ENCODE peak calls at places on chromosomes 16 and 17, in five cellular contexts. One of them, this sample, is unnamed.

GRCh38 chr16:78094166-78094565 is 5.3 kb upstream of the WWOX start:
- DNase-seq in BE2C: no peak
- DNase-seq in tibial artery: no peak
- DNase-seq in epithelial cell of esophagus: no peak
- DNase-seq in A549: no peak
- DNase-seq in this sample: peak; percentile 38

GRCh38 chr16:2507052-2507678 is 6.6 kb upstream of the ATP6V0C start:
- DNase-seq in BE2C: no peak
- DNase-seq in tibial artery: no peak
- DNase-seq in epithelial cell of esophagus: no peak
- DNase-seq in A549: no peak
- DNase-seq in this sample: no peak

GRCh38 chr16:73048292-73049050 is 543 bp upstream of the ZFHX3 start:
- DNase-seq in BE2C: peak; percentile 47
- DNase-seq in tibial artery: peak; percentile 87
- DNase-seq in epithelial cell of esophagus: no peak
- DNase-seq in A549: no peak
- DNase-seq in this sample: peak; percentile 41

GRCh38 chr16:51822471-51822870 is 671.4 kb upstream of the SALL1 start:
- DNase-seq in BE2C: no peak
- DNase-seq in tibial artery: no peak
- DNase-seq in epithelial cell of esophagus: no peak
- DNase-seq in A549: no peak
- DNase-seq in this sample: no peak

GRCh38 chr16:88197481-88198456 is 185.0 kb upstream of the ZNF469 start:
- DNase-seq in BE2C: peak; percentile 58
- DNase-seq in tibial artery: no peak
- DNase-seq in epithelial cell of esophagus: no peak
- DNase-seq in A549: no peak
- DNase-seq in this sample: no peak

GRCh38 chr17:80472996-80473395 is 3.4 kb downstream of the NPTX1 start:
- DNase-seq in BE2C: no peak
- DNase-seq in tibial artery: no peak
- DNase-seq in epithelial cell of esophagus: no peak
- DNase-seq in A549: no peak
- DNase-seq in this sample: no peak

GRCh38 chr16:73024571-73025105 is 23.3 kb downstream of the ZFHX3 start:
- DNase-seq in BE2C: no peak
- DNase-seq in tibial artery: peak; percentile 42
- DNase-seq in epithelial cell of esophagus: no peak
- DNase-seq in A549: no peak
- DNase-seq in this sample: no peak

GRCh38 chr16:3038256-3038655 is 1.5 kb upstream of the BICDL2 start:
- DNase-seq in BE2C: no peak
- DNase-seq in tibial artery: no peak
- DNase-seq in epithelial cell of esophagus: peak; percentile 90
- DNase-seq in A549: no peak
- DNase-seq in this sample: no peak

GRCh38 chr17:4969551-4970231 is 2.1 kb upstream of the SPAG7 start:
- DNase-seq in BE2C: no peak
- DNase-seq in tibial artery: no peak
- DNase-seq in epithelial cell of esophagus: no peak
- DNase-seq in A549: no peak
- DNase-seq in this sample: peak; percentile 49

GRCh38 chr16:38941-39892 is 14.2 kb downstream of the POLR3K start:
- DNase-seq in BE2C: no peak
- DNase-seq in tibial artery: no peak
- DNase-seq in epithelial cell of esophagus: peak; percentile 67
- DNase-seq in A549: no peak
- DNase-seq in this sample: no peak

GRCh38 chr17:62760059-62760887 is 47.8 kb downstream of the MARCHF10 start:
- DNase-seq in BE2C: no peak
- DNase-seq in tibial artery: no peak
- DNase-seq in epithelial cell of esophagus: no peak
- DNase-seq in A549: no peak
- DNase-seq in this sample: peak; percentile 67

GRCh38 chr17:43878260-43879082 is 28.9 kb downstream of the MPP2 start:
- DNase-seq in BE2C: peak; percentile 79
- DNase-seq in tibial artery: peak; percentile 81
- DNase-seq in epithelial cell of esophagus: peak; percentile 85
- DNase-seq in A549: peak; percentile 98
- DNase-seq in this sample: peak; percentile 83

GRCh38 chr17:79944821-79945391 is 90.8 kb downstream of the TBC1D16 start:
- DNase-seq in BE2C: peak; percentile 12
- DNase-seq in tibial artery: peak; percentile 64
- DNase-seq in epithelial cell of esophagus: no peak
- DNase-seq in A549: no peak
- DNase-seq in this sample: no peak

GRCh38 chr16:21946889-21947635 is 6.1 kb upstream of the UQCRC2 start:
- DNase-seq in BE2C: no peak
- DNase-seq in tibial artery: no peak
- DNase-seq in epithelial cell of esophagus: peak; percentile 54
- DNase-seq in A549: no peak
- DNase-seq in this sample: no peak

GRCh38 chr16:75053791-75054555 is 55.1 kb downstream of the ZNRF1 start:
- DNase-seq in BE2C: peak; percentile 85
- DNase-seq in tibial artery: no peak
- DNase-seq in epithelial cell of esophagus: no peak
- DNase-seq in A549: no peak
- DNase-seq in this sample: no peak

GRCh38 chr17:64343833-64344637 is 46.6 kb downstream of the PECAM1 start:
- DNase-seq in BE2C: peak; percentile 25
- DNase-seq in tibial artery: peak; percentile 80
- DNase-seq in epithelial cell of esophagus: peak; percentile 52
- DNase-seq in A549: peak; percentile 28
- DNase-seq in this sample: peak; percentile 82

GRCh38 chr16:69166946-69167930 is 19.7 kb upstream of the SNTB2 start:
- DNase-seq in BE2C: no peak
- DNase-seq in tibial artery: no peak
- DNase-seq in epithelial cell of esophagus: peak; percentile 67
- DNase-seq in A549: no peak
- DNase-seq in this sample: no peak

GRCh38 chr17:42598905-42599304 is 10.3 kb downstream of the RETREG3 start:
- DNase-seq in BE2C: peak; percentile 60
- DNase-seq in tibial artery: no peak
- DNase-seq in epithelial cell of esophagus: no peak
- DNase-seq in A549: no peak
- DNase-seq in this sample: no peak

GRCh38 chr17:3960764-3961163 is 3.5 kb downstream of the ATP2A3 start:
- DNase-seq in BE2C: no peak
- DNase-seq in tibial artery: no peak
- DNase-seq in epithelial cell of esophagus: no peak
- DNase-seq in A549: no peak
- DNase-seq in this sample: peak; percentile 22

GRCh38 chr16:19745286-19746018 is 27.4 kb downstream of the IQCK start:
- DNase-seq in BE2C: no peak
- DNase-seq in tibial artery: no peak
- DNase-seq in epithelial cell of esophagus: no peak
- DNase-seq in A549: no peak
- DNase-seq in this sample: peak; percentile 51

GRCh38 chr16:84277244-84277823 is 17.3 kb upstream of the WFDC1 start:
- DNase-seq in BE2C: peak; percentile 75
- DNase-seq in tibial artery: peak; percentile 78
- DNase-seq in epithelial cell of esophagus: peak; percentile 60
- DNase-seq in A549: peak; percentile 31
- DNase-seq in this sample: peak; percentile 57

GRCh38 chr17:27559996-27560481 is 70.9 kb upstream of the LGALS9 start:
- DNase-seq in BE2C: no peak
- DNase-seq in tibial artery: peak; percentile 80
- DNase-seq in epithelial cell of esophagus: peak; percentile 73
- DNase-seq in A549: no peak
- DNase-seq in this sample: peak; percentile 93

GRCh38 chr17:55023626-55024025 is 55.1 kb downstream of the STXBP4 start:
- DNase-seq in BE2C: no peak
- DNase-seq in tibial artery: no peak
- DNase-seq in epithelial cell of esophagus: peak; percentile 9
- DNase-seq in A549: no peak
- DNase-seq in this sample: peak; percentile 7

GRCh38 chr17:60392845-60393702 is 1.1 kb upstream of the USP32 start:
- DNase-seq in BE2C: peak; percentile 47
- DNase-seq in tibial artery: no peak
- DNase-seq in epithelial cell of esophagus: peak; percentile 54
- DNase-seq in A549: peak; percentile 35
- DNase-seq in this sample: peak; percentile 71

GRCh38 chr16:54175552-54176375 is 110.8 kb downstream of the IRX3 start:
- DNase-seq in BE2C: no peak
- DNase-seq in tibial artery: no peak
- DNase-seq in epithelial cell of esophagus: peak; percentile 34
- DNase-seq in A549: no peak
- DNase-seq in this sample: no peak

DNA sequence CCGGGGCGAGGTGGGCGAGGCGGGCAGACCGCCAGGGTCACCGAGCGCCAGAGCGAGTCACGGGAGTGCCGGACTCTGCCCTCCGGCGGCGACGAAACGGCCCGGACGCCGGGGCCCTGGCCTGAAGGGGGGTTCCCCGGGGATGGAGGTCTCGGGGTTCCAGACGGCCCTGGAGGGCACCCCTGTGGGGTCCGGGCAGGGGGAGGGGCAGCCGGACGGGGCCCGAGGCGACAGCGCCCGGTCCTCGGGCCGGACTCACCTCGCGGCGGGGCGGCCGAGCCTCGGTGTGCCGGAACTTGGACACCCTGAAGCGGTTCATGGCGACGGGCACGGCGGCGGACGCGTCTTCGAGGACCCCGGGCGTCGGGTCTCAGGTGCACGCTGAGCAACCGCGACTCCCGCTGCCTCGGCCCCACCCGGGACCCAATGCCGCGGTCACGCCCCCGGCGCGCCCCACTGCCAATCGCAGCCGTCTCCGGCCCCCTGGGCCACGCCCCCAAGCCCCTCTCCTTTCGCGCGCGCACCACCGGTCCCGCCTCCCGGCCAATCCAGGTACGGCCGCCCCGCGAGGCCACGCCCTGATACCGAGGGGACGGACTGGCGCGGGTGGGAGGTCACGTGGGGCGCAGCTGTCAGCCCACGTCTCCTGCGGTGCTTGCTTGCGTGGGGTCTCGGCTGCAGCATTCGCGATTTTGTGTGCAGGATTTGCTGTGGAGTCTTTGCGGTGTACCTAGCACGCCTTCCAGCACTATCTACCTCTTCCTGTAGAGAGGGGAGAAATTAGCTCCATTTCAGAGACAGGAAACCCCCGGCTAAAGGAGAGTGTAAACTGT is at the start of gene CORO7:
- DNase-seq in BE2C: peak; percentile 98
- DNase-seq in tibial artery: peak; percentile 98
- DNase-seq in epithelial cell of esophagus: peak; percentile 93
- DNase-seq in A549: peak; percentile 93
- DNase-seq in this sample: peak; percentile 88
- TF ChIP-seq CTCF in BE2C: no peak
- TF ChIP-seq CTCF in tibial artery: peak; percentile 48
- TF ChIP-seq CTCF in epithelial cell of esophagus: no peak
- TF ChIP-seq CTCF in A549: no peak
- TF ChIP-seq CTCF in this sample: no peak

GRCh38 chr16:48560692-48561091 is 49.3 kb downstream of the N4BP1 start:
- DNase-seq in BE2C: no peak
- DNase-seq in tibial artery: no peak
- DNase-seq in epithelial cell of esophagus: no peak
- DNase-seq in A549: no peak
- DNase-seq in this sample: no peak

GRCh38 chr16:48556210-48556912 is 53.6 kb downstream of the N4BP1 start:
- DNase-seq in BE2C: no peak
- DNase-seq in tibial artery: no peak
- DNase-seq in epithelial cell of esophagus: no peak
- DNase-seq in A549: no peak
- DNase-seq in this sample: no peak

GRCh38 chr16:48556913-48557351 is 53.0 kb downstream of the N4BP1 start:
- DNase-seq in BE2C: no peak
- DNase-seq in tibial artery: no peak
- DNase-seq in epithelial cell of esophagus: peak; percentile 65
- DNase-seq in A549: no peak
- DNase-seq in this sample: peak; percentile 23

GRCh38 chr16:48559462-48560211 is 50.3 kb downstream of the N4BP1 start:
- DNase-seq in BE2C: no peak
- DNase-seq in tibial artery: no peak
- DNase-seq in epithelial cell of esophagus: peak; percentile 46
- DNase-seq in A549: no peak
- DNase-seq in this sample: no peak

GRCh38 chr16:48558269-48558915 is 51.6 kb downstream of the N4BP1 start:
- DNase-seq in BE2C: no peak
- DNase-seq in tibial artery: no peak
- DNase-seq in epithelial cell of esophagus: peak; percentile 64
- DNase-seq in A549: no peak
- DNase-seq in this sample: peak; percentile 77
- H3K4me3 ChIP-seq in BE2C: no peak overlapping the region
- H3K4me3 ChIP-seq in tibial artery: no peak overlapping the region
- H3K4me3 ChIP-seq in epithelial cell of esophagus: no peak overlapping the region
- H3K4me3 ChIP-seq in A549: no peak overlapping the region
- H3K4me3 ChIP-seq in this sample: peak overlapping the region; percentile 5

DNA sequence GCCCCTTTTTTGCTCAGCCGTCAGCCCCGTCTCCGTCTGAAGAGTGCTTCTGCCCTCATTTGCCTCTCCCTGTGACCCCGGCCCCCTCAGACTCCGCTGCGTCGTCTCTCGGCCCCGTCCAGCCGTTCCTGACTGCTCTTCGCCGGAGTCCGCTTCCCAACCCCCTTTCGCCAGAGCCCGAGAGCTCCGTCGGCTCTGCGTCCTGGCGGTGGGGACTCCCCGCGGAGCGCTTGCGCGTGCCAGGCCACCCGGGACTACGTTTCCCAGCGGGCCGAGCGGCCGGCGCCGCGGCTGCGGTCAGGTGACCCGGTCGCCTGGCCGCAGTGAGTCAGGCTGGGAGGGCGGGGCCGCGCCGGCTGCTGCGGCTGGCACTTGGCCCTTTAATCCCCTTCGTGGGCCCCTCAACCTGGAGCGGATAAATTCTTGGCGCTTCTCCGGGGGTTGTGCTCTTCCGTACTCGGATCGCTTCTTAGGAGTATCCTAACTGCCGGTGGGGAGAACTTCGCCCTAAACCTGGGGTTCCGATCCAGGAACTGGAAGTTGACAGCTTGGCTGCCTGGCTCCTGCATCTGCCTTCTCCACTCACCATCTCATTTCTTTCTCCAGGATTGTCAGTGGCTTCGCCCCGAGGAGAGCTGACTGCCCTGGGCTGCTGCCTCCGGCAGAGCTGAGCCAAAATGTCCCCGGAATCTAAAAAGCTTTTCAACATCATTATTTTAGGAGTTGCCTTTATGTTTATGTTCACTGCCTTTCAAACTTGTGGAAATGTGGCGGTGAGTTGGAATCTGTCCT is at the start of gene MFSD11:
- DNase-seq in BE2C: peak; percentile 97
- DNase-seq in tibial artery: peak; percentile 94
- DNase-seq in epithelial cell of esophagus: peak; percentile 95
- DNase-seq in A549: peak; percentile 98
- DNase-seq in this sample: peak; percentile 96
- TF ChIP-seq CTCF in BE2C: no peak
- TF ChIP-seq CTCF in tibial artery: peak; percentile 17
- TF ChIP-seq CTCF in epithelial cell of esophagus: no peak
- TF ChIP-seq CTCF in A549: no peak
- TF ChIP-seq CTCF in this sample: no peak

GRCh38 chr17:49996495-49997255 is 1.7 kb upstream of the DLX3 start:
- DNase-seq in BE2C: peak; percentile 73
- DNase-seq in tibial artery: peak; percentile 69
- DNase-seq in epithelial cell of esophagus: no peak
- DNase-seq in A549: peak; percentile 81
- DNase-seq in this sample: peak; percentile 17
- H3K4me3 ChIP-seq in BE2C: peak overlapping the region; percentile 47
- H3K4me3 ChIP-seq in tibial artery: no peak overlapping the region
- H3K4me3 ChIP-seq in epithelial cell of esophagus: peak overlapping the region; percentile 43
- H3K4me3 ChIP-seq in A549: peak overlapping the region; percentile 62
- H3K4me3 ChIP-seq in this sample: peak overlapping the region; percentile 50

This sample was measured in fibroblast of villous mesenchyme.